ENCODE peak calls at places on chromosomes 11 and 22, in seven cellular contexts. N is NCI-H1105 treated with DMSO at 0.1 percent for 48 hours; D is germinal center; O is CD4-positive, alpha-beta T cell; T is anterior cingulate cortex; Z is HCT116; G is activated CD4-positive, alpha-beta T cell treated with anti-CD3 and anti-CD28 coated beads, Interleukin-2, amount 10 ng/mL, durations not matched to agents 7 days and 5 days. L is an unnamed sample.

GRCh38 chr22:24159650-24160049 is 21.6 kb upstream of the SUSD2 start:
- DNase-seq in N (peak), T (no peak), D (no peak), G (no peak), O (no peak), Z (no peak), L (no peak)

GRCh38 chr11:93541884-93542752 is 1.1 kb downstream of the SMCO4 start:
- DNase-seq in G (peak), T (no peak), Z (no peak), O (peak), D (peak), N (no peak), L (peak)

GRCh38 chr11:4459470-4459869 is 10.4 kb downstream of the OR52K2 start:
- DNase-seq in O (no peak), G (peak), N (no peak), D (no peak), Z (no peak), T (no peak), L (no peak)

GRCh38 chr11:31106963-31107576 is 262.5 kb downstream of the DCDC1 start:
- DNase-seq in O (peak), T (peak), D (peak), G (peak), N (peak), Z (peak), L (peak)

GRCh38 chr11:3905080-3905953 is 49.9 kb downstream of the STIM1 start:
- DNase-seq in D (no peak), O (peak), G (peak), T (no peak), N (no peak), Z (peak), L (no peak)

GRCh38 chr11:64245401-64245796 is 1.3 kb downstream of the PPP1R14B start:
- DNase-seq in D (peak), T (peak), G (peak), O (peak), N (no peak), Z (no peak), L (peak)

GRCh38 chr11:44310456-44311272 is 725 bp upstream of the ALX4 start:
- DNase-seq in G (no peak), Z (no peak), T (no peak), N (no peak), D (no peak), O (no peak), L (no peak)

GRCh38 chr11:35500744-35501143 is 24.7 kb downstream of the PAMR1 start:
- DNase-seq in O (no peak), Z (no peak), N (no peak), T (no peak), D (no peak), G (no peak), L (no peak)

GRCh38 chr11:1694846-1695547 is 2.0 kb upstream of the KRTAP5-6 start:
- DNase-seq in T (no peak), Z (no peak), G (no peak), N (no peak), D (no peak), O (no peak), L (no peak)

GRCh38 chr11:63763506-63764200 is 4.9 kb downstream of the ZFTA start:
- DNase-seq in G (no peak), N (no peak), Z (no peak), O (no peak), T (no peak), D (no peak), L (no peak)

GRCh38 chr11:70399681-70400112 is 1.4 kb downstream of the CTTN start:
- DNase-seq in T (peak), Z (peak), N (no peak), G (no peak), D (peak), O (no peak), L (no peak)

GRCh38 chr11:1207451-1208360 is 15.2 kb upstream of the MUC5B start:
- DNase-seq in D (no peak), O (no peak), Z (no peak), G (no peak), N (no peak), T (no peak), L (no peak)